ENCODE peak calls at places on chromosomes 2 and 18, in five cellular contexts. V is A549, S is K562, Q is H1, O is GM12878. P is an unnamed sample.

GRCh38 chr2:54680397-54681032 is 42.9 kb upstream of the EML6 start:
- DNase-seq in Q (no peak), S (no peak), V (no peak), O (peak; percentile 77), P (no peak)

GRCh38 chr2:177171418-177171865 is 41.2 kb upstream of the HNRNPA3 start:
- DNase-seq in V (no peak), S (no peak), Q (no peak), O (no peak), P (no peak)

GRCh38 chr2:86821306-86821705 is 30.6 kb upstream of the CD8A start:
- DNase-seq in V (no peak), O (no peak), S (no peak), Q (no peak), P (no peak)

GRCh38 chr2:233047667-233048066 is 12.5 kb upstream of the INPP5D start:
- DNase-seq in Q (no peak), S (no peak), O (no peak), V (no peak), P (no peak)

GRCh38 chr2:52465267-52465666 is 1302.3 kb upstream of the CHAC2 start:
- DNase-seq in Q (no peak), V (no peak), S (no peak), O (no peak), P (no peak)

GRCh38 chr2:141021109-141021508 is 1109.7 kb downstream of the LRP1B start:
- DNase-seq in S (no peak), V (no peak), Q (no peak), O (no peak), P (no peak)

GRCh38 chr2:74267068-74267467 is 68.7 kb downstream of the MTHFD2 start:
- DNase-seq in V (peak; percentile 55), S (peak; percentile 61), Q (no peak), O (no peak), P (peak; percentile 57)

GRCh38 chr2:12554235-12555011 is 162.3 kb upstream of the TRIB2 start:
- DNase-seq in S (no peak), V (no peak), Q (no peak), O (no peak), P (no peak)

GRCh38 chr2:19841918-19842693 is 59.7 kb downstream of the TTC32 start:
- DNase-seq in O (no peak), S (no peak), V (no peak), Q (peak; percentile 24), P (no peak)

GRCh38 chr2:26318950-26319349 is 27.0 kb upstream of the SELENOI start:
- DNase-seq in O (no peak), Q (no peak), V (no peak), S (no peak), P (no peak)

GRCh38 chr2:159755788-159756187 is 42.2 kb downstream of the CD302 start:
- DNase-seq in V (peak; percentile 25), S (peak; percentile 58), O (no peak), Q (no peak), P (peak; percentile 51)

GRCh38 chr2:45771251-45771650 is 119.8 kb downstream of the PRKCE start:
- DNase-seq in V (no peak), Q (no peak), S (no peak), O (no peak), P (no peak)

GRCh38 chr2:95578529-95578928 is 13.3 kb upstream of the TRIM43 start:
- DNase-seq in O (no peak), S (no peak), V (no peak), Q (no peak), P (no peak)

GRCh38 chr2:196088209-196088608 is 19.6 kb upstream of the DNAH7 start:
- DNase-seq in O (no peak), Q (no peak), V (no peak), S (no peak), P (peak; percentile 88)

GRCh38 chr2:68294187-68294586 is 25.6 kb downstream of the CNRIP1 start:
- DNase-seq in S (no peak), O (no peak), V (no peak), Q (no peak), P (no peak)

GRCh38 chr2:236862961-236863728 is 222.5 kb upstream of the COPS8 start:
- DNase-seq in V (no peak), O (peak; percentile 36), S (no peak), Q (peak; percentile 34), P (no peak)

GRCh38 chr2:172467382-172467781 is 40.0 kb downstream of the ITGA6 start:
- DNase-seq in O (no peak), V (no peak), S (no peak), Q (no peak), P (no peak)

GRCh38 chr2:172461591-172462392 is 34.4 kb downstream of the ITGA6 start:
- DNase-seq in S (peak; percentile 66), Q (peak; percentile 90), O (no peak), V (peak; percentile 35), P (peak; percentile 44)

GRCh38 chr2:172462393-172463381 is 35.3 kb downstream of the ITGA6 start:
- DNase-seq in V (no peak), O (peak; percentile 23), Q (no peak), S (no peak), P (no peak)

GRCh38 chr2:172465417-172466334 is 38.3 kb downstream of the ITGA6 start:
- DNase-seq in O (no peak), V (peak; percentile 40), Q (peak; percentile 73), S (peak; percentile 72), P (peak; percentile 95)

GRCh38 chr2:172464340-172465129 is 37.1 kb downstream of the ITGA6 start:
- DNase-seq in S (no peak), O (no peak), V (no peak), Q (no peak), P (peak; percentile 53)
- TF ChIP-seq KDM1A in S (no peak), O (no peak), V (no peak), Q (no peak), P (no peak)

DNA sequence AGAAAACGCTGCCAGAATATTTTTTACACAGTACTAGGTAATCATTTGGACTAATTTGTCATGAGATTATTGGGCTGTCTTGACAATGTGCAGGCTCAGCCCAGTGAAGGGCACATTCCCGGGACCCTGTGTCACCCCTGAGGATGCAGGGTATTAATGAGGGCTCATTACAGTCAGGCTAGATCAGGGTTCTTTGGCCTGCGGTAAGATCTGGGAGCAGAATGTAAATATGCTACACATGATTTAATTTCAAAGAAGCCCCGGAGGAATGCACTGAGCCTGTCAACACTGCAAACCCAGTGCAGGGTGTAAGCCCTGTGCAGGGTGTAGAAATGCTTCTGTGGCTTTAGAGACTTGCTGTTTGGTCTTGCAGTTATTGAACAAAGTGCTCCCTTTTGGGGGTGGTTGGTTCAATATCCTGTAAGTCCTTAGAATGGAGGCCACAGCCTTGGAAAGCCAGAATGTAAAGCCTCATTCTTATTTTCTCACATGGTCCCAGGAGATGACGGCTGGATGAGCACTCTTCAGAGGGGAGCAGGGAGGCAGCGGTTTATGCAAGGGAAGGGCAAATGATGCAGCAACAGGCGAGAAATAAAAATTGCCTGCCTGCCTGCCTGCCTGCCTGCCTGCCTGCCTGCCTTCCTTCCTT is 148.6 kb downstream of the VAPA start:
- DNase-seq in V (no peak), Q (no peak), S (no peak), O (no peak), P (no peak)
- TF ChIP-seq KDM1A in V (no peak), Q (no peak), S (no peak), O (no peak), P (no peak)

DNA sequence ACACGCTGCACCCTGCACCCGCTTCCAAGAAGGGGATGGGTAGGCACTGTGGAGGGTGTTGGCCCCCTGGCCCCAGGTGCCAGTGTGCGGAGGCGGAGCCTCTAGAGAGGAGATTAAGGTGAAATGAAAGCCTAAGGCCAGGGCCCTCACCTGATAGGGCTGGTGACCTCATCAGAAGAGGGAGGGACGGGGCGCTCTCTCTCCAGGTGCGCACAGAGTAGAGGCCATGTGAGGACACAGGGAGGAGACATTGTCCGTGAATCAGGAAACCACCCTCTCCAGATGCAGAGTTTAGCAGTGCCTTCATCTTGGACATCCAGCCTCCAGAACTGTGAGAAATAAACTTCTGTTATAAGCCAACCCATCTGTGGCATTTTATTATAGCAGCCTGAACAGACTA is 62.3 kb downstream of the PSMG2 start:
- DNase-seq in Q (no peak), S (no peak), V (no peak), O (no peak), P (no peak)
- TF ChIP-seq KDM1A in Q (no peak), S (no peak), V (no peak), O (no peak), P (no peak)

GRCh38 chr2:64899081-64899865 is 89.9 kb upstream of the SLC1A4 start:
- DNase-seq in S (no peak), O (no peak), Q (no peak), V (no peak), P (no peak)
- TF ChIP-seq KDM1A in S (no peak), O (no peak), Q (no peak), V (no peak), P (no peak)